ENCODE peak calls at places on chromosome 9, in four cellular contexts. P, Y, E and F are unnamed samples.

GRCh38 chr9:133591116-133591910 is 17.9 kb downstream of the FAM163B start:
- DNase-seq in P (no peak), E (no peak), Y (no peak), F (no peak)

GRCh38 chr9:93119953-93120845 is 13.9 kb downstream of the NINJ1 start:
- DNase-seq in P (peak), Y (no peak), E (peak), F (peak)

GRCh38 chr9:78777747-78778146 is 480.8 kb downstream of the PSAT1 start:
- DNase-seq in P (no peak), E (no peak), Y (no peak), F (no peak)

GRCh38 chr9:34490360-34490759 is 31.8 kb downstream of the DNAI1 start:
- DNase-seq in Y (no peak), P (no peak), E (peak), F (no peak)

GRCh38 chr9:110602281-110602680 is 22.7 kb upstream of the SVEP1 start:
- DNase-seq in Y (no peak), E (no peak), P (no peak), F (no peak)

GRCh38 chr9:87711857-87712800 is 13.8 kb upstream of the CTSL start:
- DNase-seq in P (no peak), Y (peak), E (peak), F (no peak)

GRCh38 chr9:132024589-132024988 is 55.1 kb downstream of the MED27 start:
- DNase-seq in E (no peak), P (no peak), Y (no peak), F (no peak)

GRCh38 chr9:79800578-79800977 is 228.8 kb downstream of the TLE4 start:
- DNase-seq in P (no peak), E (no peak), Y (no peak), F (no peak)

GRCh38 chr9:131656356-131657030 is 83.4 kb downstream of the RAPGEF1 start:
- DNase-seq in Y (no peak), E (no peak), P (no peak), F (no peak)

GRCh38 chr9:105438136-105438839 is 9.5 kb upstream of the FSD1L start:
- DNase-seq in P (no peak), E (no peak), Y (peak), F (peak)

GRCh38 chr9:132638240-132638639 is 31.5 kb downstream of the DDX31 start:
- DNase-seq in Y (no peak), E (no peak), P (no peak), F (no peak)

GRCh38 chr9:87100001-87100400 is 152.7 kb upstream of the GAS1 start:
- DNase-seq in E (no peak), P (no peak), Y (no peak), F (no peak)

GRCh38 chr9:122944960-122945888 is 4.4 kb downstream of the RABGAP1 start:
- DNase-seq in Y (no peak), P (no peak), E (no peak), F (no peak)

GRCh38 chr9:131552030-131552429 is 6.7 kb downstream of the PRRT1B start:
- DNase-seq in Y (no peak), P (no peak), E (no peak), F (no peak)

GRCh38 chr9:27108981-27109541 is at the start of gene TEK:
- DNase-seq in P (no peak), Y (no peak), E (no peak), F (no peak)

GRCh38 chr9:91156451-91157234 is 205.1 kb downstream of the AUH start:
- DNase-seq in P (no peak), Y (no peak), E (no peak), F (no peak)

GRCh38 chr9:132147331-132147730 is 14.5 kb upstream of the NTNG2 start:
- DNase-seq in Y (no peak), P (no peak), E (no peak), F (no peak)

GRCh38 chr9:16970321-16970720 is 99.9 kb upstream of the BNC2 start:
- DNase-seq in Y (no peak), E (no peak), P (no peak), F (no peak)

GRCh38 chr9:129576546-129577543 is 44.1 kb downstream of the C9orf50 start:
- DNase-seq in P (peak), E (no peak), Y (no peak), F (no peak)

GRCh38 chr9:109246533-109246932 is 74.3 kb downstream of the EPB41L4B start:
- DNase-seq in Y (no peak), E (no peak), P (no peak), F (no peak)

GRCh38 chr9:9645006-9645405 is 967.8 kb downstream of the PTPRD start:
- DNase-seq in P (no peak), Y (no peak), E (no peak), F (no peak)

GRCh38 chr9:29850664-29851063 is 2277.4 kb upstream of the C9orf72 start:
- DNase-seq in Y (no peak), E (no peak), P (no peak), F (no peak)

DNA sequence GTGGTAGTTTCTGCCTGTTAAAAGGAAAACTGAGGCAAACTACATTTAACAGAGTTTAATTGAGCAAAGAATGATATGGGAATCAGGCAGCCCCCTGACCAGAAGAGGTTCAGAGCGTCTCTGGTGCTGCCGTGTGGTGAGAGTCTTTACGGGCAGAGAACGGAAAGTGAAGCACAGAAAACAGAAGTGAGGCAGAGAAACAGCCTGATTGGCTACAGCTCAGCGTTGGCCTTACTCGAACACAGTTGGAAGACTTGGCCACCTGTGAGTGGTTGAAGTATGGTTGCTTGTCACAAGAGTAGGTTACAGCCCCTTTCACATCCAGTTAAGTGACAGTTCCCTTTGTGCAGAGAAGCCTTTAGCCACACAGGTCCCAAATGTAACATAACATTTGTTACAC is 16.9 kb upstream of the FBP1 start:
- DNase-seq in Y (no peak), E (no peak), P (no peak), F (no peak)
- H3K4me3 ChIP-seq in Y (no peak), E (no peak), P (no peak), F (no peak)

DNA sequence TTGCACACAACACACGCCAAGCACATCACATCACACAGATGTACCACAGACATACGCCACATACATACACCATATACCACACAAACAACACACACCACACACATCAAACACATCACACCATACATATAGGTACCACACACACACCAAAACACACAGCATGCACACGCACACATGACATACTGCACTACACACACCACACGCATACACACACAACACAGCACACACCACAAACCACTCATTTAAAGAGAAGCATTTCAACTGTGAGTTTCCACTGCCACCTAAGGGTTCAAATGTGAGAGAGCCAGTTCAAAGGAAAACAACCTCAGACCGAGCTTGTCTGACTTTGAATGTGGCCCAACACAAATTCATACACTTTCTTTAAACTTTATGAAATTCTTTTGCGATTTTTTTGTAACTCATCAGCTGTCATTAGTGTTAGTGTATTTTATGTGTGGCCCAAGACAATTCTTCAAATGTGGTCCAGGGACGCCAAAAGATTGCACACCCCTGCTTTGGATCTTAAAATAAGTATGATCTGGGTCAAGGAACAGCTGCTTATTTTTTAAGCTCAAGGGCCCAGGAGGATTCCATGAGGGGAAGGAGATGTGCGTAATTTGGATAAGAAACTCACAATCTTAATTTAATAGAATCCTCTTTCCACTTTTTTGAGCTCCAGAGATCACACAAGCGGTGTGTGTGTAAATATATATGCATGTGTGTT is 494.6 kb downstream of the GADD45G start:
- DNase-seq in Y (no peak), E (peak), P (no peak), F (no peak)
- TF ChIP-seq CTCF in Y (peak), E (peak), P (peak), F (peak)

DNA sequence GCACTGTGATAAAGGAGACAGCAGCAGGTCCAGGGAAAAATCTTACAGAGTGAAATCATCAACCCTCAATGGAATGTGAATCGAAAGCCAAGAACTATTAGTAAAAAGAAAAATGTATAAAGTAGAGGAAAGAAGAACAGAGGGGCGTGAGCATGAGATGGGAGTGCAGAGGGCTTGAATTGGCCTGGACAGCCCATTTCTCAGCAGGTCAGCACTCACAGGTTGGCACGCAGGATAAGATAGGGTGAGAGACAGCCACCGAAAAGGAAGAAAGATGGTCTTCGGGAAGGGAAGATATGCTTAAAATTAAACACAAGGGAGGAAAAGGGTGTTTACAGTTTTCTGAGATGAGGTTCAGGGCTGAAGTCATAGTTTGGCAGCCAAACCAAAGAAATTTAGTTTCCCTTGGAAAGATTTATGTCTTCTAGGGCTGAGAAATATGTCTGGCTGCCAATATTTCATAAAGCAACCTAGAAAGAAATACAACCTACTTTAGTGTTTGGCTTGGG is 524.7 kb downstream of the SPATA31D1 start:
- DNase-seq in P (peak), E (no peak), Y (no peak), F (peak)
- H3K4me3 ChIP-seq in P (no peak), E (no peak), Y (no peak), F (peak)

GRCh38 chr9:37410969-37411785 is 11.3 kb upstream of the GRHPR start:
- DNase-seq in Y (no peak), E (no peak), P (no peak), F (no peak)
- TF ChIP-seq CTCF in Y (peak), E (peak), P (no peak), F (peak)

GRCh38 chr9:545480-545879 is 296.0 kb upstream of the DMRT1 start:
- DNase-seq in E (no peak), Y (no peak), P (peak), F (no peak)

GRCh38 chr9:543478-543877 is 298.0 kb upstream of the DMRT1 start:
- DNase-seq in P (no peak), E (no peak), Y (no peak), F (no peak)

GRCh38 chr9:546797-547223 is 294.7 kb upstream of the DMRT1 start:
- DNase-seq in E (no peak), Y (no peak), P (peak), F (no peak)

GRCh38 chr9:547309-547708 is 294.2 kb upstream of the DMRT1 start:
- DNase-seq in P (no peak), Y (no peak), E (no peak), F (no peak)

DNA sequence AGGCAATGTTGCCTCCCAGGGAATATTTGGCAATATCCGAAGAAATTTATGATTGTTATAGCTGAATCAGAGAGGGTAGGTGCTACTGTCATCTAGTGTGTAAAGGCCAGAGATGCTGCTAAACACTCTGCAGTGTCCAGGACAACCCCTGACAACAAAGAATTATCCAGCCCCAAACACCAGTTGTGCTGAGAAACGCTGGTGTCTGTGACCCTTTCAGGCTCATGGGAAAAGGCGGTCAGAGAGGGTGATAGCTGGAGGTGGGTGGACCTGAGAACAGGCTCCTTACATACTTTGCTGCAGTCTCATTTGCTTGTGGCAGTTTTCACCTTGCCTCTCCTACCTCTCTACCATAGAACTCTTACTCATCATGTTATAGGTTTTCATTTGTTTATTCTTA is 295.3 kb upstream of the DMRT1 start:
- DNase-seq in E (no peak), Y (no peak), P (no peak), F (no peak)
- H3K4me3 ChIP-seq in E (no peak), Y (no peak), P (no peak), F (no peak)